ENCODE peak calls at places on chromosomes 5 and 9, in nine cellular contexts. Q, X, U, N, D, J, R, A and T are unnamed samples.

GRCh38 chr5:45105491-45105994 is 296.8 kb downstream of the MRPS30 start:
- DNase-seq in Q (no peak), X (no peak), U (no peak), N (no peak), D (no peak), J (no peak), R (no peak), A (no peak), T (no peak)

GRCh38 chr9:136079211-136079915 is 15.7 kb downstream of the NACC2 start:
- DNase-seq in Q (no peak), X (no peak), U (no peak), N (no peak), D (peak; percentile 16), J (peak; percentile 65), R (peak; percentile 18), A (no peak), T (no peak)

GRCh38 chr5:40652441-40653220 is 27.1 kb upstream of the PTGER4 start:
- DNase-seq in Q (no peak), X (peak; percentile 34), U (no peak), N (no peak), D (no peak), J (no peak), R (no peak), A (no peak), T (no peak)

GRCh38 chr5:2173067-2173466 is 290.3 kb upstream of the IRX4 start:
- DNase-seq in Q (no peak), X (no peak), U (no peak), N (no peak), D (no peak), J (no peak), R (no peak), A (no peak), T (no peak)

GRCh38 chr5:165996484-165996883 is 2295.0 kb upstream of the WWC1 start:
- DNase-seq in Q (no peak), X (no peak), U (no peak), N (no peak), D (peak; percentile 12), J (no peak), R (no peak), A (no peak), T (no peak)

GRCh38 chr5:17079562-17079961 is 137.9 kb upstream of the BASP1 start:
- DNase-seq in Q (no peak), X (no peak), U (no peak), N (no peak), D (no peak), J (no peak), R (no peak), A (peak; percentile 32), T (no peak)

GRCh38 chr9:81521892-81522291 is 167.5 kb downstream of the TLE1 start:
- DNase-seq in Q (no peak), X (no peak), U (no peak), N (no peak), D (no peak), J (no peak), R (no peak), A (no peak), T (no peak)

GRCh38 chr5:98742395-98743073 is 30.9 kb upstream of the RGMB start:
- DNase-seq in Q (no peak), X (no peak), U (no peak), N (no peak), D (peak; percentile 6), J (no peak), R (no peak), A (no peak), T (no peak)

GRCh38 chr5:140677947-140678346 is 4.6 kb upstream of the DND1 start:
- DNase-seq in Q (no peak), X (no peak), U (no peak), N (no peak), D (no peak), J (no peak), R (no peak), A (no peak), T (no peak)

GRCh38 chr5:132775439-132776076 is 1.5 kb downstream of the SEPTIN8 start:
- DNase-seq in Q (no peak), X (no peak), U (peak; percentile 41), N (no peak), D (peak; percentile 26), J (peak; percentile 80), R (no peak), A (peak; percentile 14), T (no peak)

GRCh38 chr5:11904270-11904906 is at the start of gene CTNND2:
- DNase-seq in Q (no peak), X (peak; percentile 4), U (peak; percentile 76), N (no peak), D (peak; percentile 94), J (peak; percentile 63), R (no peak), A (peak; percentile 4), T (peak; percentile 87)

GRCh38 chr5:95838001-95838520 is 15.5 kb upstream of the GLRX start:
- DNase-seq in Q (no peak), X (no peak), U (no peak), N (no peak), D (no peak), J (no peak), R (no peak), A (no peak), T (no peak)

GRCh38 chr5:10578292-10578663 is 14.4 kb downstream of the ANKRD33B start:
- DNase-seq in Q (no peak), X (no peak), U (no peak), N (no peak), D (no peak), J (no peak), R (no peak), A (no peak), T (no peak)

GRCh38 chr5:10577371-10578291 is 13.8 kb downstream of the ANKRD33B start:
- DNase-seq in Q (no peak), X (no peak), U (no peak), N (no peak), D (no peak), J (no peak), R (no peak), A (peak; percentile 60), T (peak; percentile 48)

GRCh38 chr5:10578869-10579268 is 15.0 kb downstream of the ANKRD33B start:
- DNase-seq in Q (no peak), X (no peak), U (no peak), N (no peak), D (no peak), J (no peak), R (no peak), A (no peak), T (no peak)

GRCh38 chr5:10576790-10577189 is 12.9 kb downstream of the ANKRD33B start:
- DNase-seq in Q (no peak), X (no peak), U (no peak), N (no peak), D (no peak), J (no peak), R (no peak), A (no peak), T (no peak)

GRCh38 chr5:10576121-10576789 is 12.4 kb downstream of the ANKRD33B start:
- DNase-seq in Q (no peak), X (no peak), U (no peak), N (no peak), D (no peak), J (no peak), R (no peak), A (no peak), T (no peak)
- TF ChIP-seq CTCF in Q (no peak), X (no peak), U (no peak), N (no peak), D (no peak), J (no peak), R (no peak), A (no peak), T (no peak)

DNA sequence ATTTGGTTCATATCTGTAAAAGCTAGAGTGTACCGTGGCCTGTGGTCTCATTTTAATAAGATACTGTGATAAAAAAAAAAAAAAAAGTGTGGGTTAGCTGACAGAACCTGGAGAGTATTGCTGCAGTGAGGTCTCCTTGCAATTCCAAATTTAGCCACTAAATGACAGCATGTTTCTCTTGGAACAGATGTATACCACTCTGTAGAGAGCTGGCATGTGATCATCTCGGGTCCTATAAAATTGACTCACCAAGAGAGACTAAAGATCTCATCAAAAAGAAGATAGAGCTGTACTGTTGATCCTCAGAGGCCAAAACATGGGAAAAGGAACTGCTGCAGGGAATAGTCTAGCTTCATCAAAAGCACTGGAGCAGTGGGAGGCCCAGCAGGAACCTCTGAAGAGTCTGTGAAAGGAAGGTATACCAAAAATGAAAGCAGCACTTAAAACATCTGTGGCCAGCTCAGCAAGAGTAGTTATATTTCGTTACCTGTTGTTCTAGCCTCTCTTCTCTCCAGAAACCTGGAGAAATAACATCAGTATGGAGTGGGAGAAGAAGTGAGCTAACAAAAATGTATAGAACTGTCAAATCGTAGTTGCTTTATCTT is 826.8 kb downstream of the EFNA5 start:
- DNase-seq in Q (no peak), X (peak; percentile 14), U (no peak), N (no peak), D (peak; percentile 14), J (no peak), R (peak; percentile 30), A (peak; percentile 27), T (no peak)
- TF ChIP-seq CTCF in Q (no peak), X (no peak), U (peak; percentile 22), N (no peak), D (peak; percentile 34), J (no peak), R (no peak), A (no peak), T (peak; percentile 47)

GRCh38 chr5:163447875-163448274 is 10.5 kb downstream of the CCNG1 start:
- DNase-seq in Q (no peak), X (no peak), U (no peak), N (no peak), D (no peak), J (no peak), R (no peak), A (no peak), T (no peak)
- TF ChIP-seq CTCF in Q (no peak), X (no peak), U (no peak), N (no peak), D (no peak), J (no peak), R (no peak), A (no peak), T (no peak)

GRCh38 chr9:15469406-15469805 is 41.4 kb downstream of the PSIP1 start:
- DNase-seq in Q (no peak), X (no peak), U (no peak), N (no peak), D (no peak), J (no peak), R (peak; percentile 18), A (peak; percentile 9), T (no peak)
- TF ChIP-seq CTCF in Q (no peak), X (no peak), U (no peak), N (no peak), D (no peak), J (no peak), R (no peak), A (no peak), T (peak; percentile 31)

GRCh38 chr9:214488-215448 is at the start of gene DOCK8:
- DNase-seq in Q (peak; percentile 83), X (peak; percentile 73), U (peak; percentile 82), N (peak; percentile 72), D (peak; percentile 86), J (peak; percentile 71), R (no peak), A (peak; percentile 44), T (peak; percentile 80)
- TF ChIP-seq CTCF in Q (no peak), X (peak; percentile 29), U (peak; percentile 57), N (no peak), D (peak; percentile 60), J (peak; percentile 45), R (no peak), A (no peak), T (peak; percentile 58)